ENCODE peak calls at places on chromosomes 11 and 22, in five cellular contexts. L, Y, C, E and A are unnamed samples.

GRCh38 chr11:76793834-76794291 is 10.7 kb downstream of the TSKU start:
- DNase-seq in L (peak; percentile 55), Y (no peak), C (peak; percentile 14), E (no peak), A (no peak)

GRCh38 chr11:17906436-17906835 is 106.4 kb downstream of the SERGEF start:
- DNase-seq in L (no peak), Y (peak; percentile 28), C (no peak), E (no peak), A (peak; percentile 20)

GRCh38 chr11:8661036-8661435 is 21.4 kb downstream of the TRIM66 start:
- DNase-seq in L (no peak), Y (no peak), C (peak; percentile 27), E (no peak), A (no peak)

GRCh38 chr11:18633256-18634139 is 644 bp downstream of the SPTY2D1 start:
- DNase-seq in L (no peak), Y (no peak), C (no peak), E (no peak), A (no peak)

GRCh38 chr22:40401532-40401931 is 31.1 kb downstream of the SGSM3 start:
- DNase-seq in L (peak; percentile 79), Y (no peak), C (no peak), E (peak; percentile 44), A (no peak)

GRCh38 chr11:33773399-33774355 is 643 bp downstream of the FBXO3 start:
- DNase-seq in L (peak; percentile 93), Y (peak; percentile 38), C (no peak), E (peak; percentile 46), A (no peak)

GRCh38 chr11:47467372-47467771 is 18.4 kb upstream of the RAPSN start:
- DNase-seq in L (peak; percentile 70), Y (no peak), C (no peak), E (no peak), A (no peak)

GRCh38 chr11:22432331-22433065 is 94.3 kb downstream of the SLC17A6 start:
- DNase-seq in L (peak; percentile 69), Y (peak; percentile 18), C (peak; percentile 14), E (no peak), A (peak; percentile 75)

DNA sequence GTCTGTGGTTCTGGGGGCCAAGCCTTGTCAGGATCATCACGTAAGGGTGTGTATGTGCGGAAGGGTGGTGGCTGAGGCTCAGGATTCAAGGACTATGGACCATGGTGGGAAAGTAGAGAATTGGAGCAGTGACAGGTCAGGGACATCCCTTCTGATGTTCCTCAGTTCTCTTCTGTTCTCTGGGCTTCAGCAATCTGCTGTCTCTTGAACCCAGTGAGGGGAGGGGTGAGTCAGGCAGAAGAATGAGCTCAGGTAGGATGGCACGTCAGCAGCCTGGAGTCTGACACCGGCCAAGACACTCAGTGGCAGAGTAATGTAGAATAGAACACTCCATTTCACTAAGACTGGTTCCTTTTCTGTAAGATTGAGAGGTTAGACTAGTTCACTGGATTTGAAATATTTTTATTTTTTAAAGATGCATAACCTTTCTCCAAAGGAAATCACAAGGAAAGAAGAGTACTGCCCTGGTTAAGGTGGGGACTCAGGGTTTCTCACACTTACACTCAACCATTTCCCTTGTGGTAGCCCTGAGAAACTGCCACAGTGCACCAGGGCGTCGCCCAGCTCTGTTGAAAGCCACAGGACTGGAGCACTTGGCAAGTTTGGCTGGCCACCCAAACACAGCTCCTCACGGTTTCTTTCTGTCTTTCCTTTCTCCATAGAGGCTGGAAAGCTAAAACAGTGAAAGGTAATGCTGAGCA is 23.2 kb upstream of the MICAL2 start:
- DNase-seq in L (peak; percentile 79), Y (peak; percentile 89), C (no peak), E (no peak), A (no peak)
- TF ChIP-seq CTCF in L (no peak), Y (peak; percentile 56), C (no peak), E (no peak), A (no peak)

GRCh38 chr11:128089962-128090361 is 497.4 kb downstream of the ETS1 start:
- DNase-seq in L (no peak), Y (no peak), C (no peak), E (no peak), A (no peak)

GRCh38 chr11:128098840-128099239 is 488.5 kb downstream of the ETS1 start:
- DNase-seq in L (no peak), Y (no peak), C (no peak), E (no peak), A (no peak)

GRCh38 chr11:128093689-128094088 is 493.7 kb downstream of the ETS1 start:
- DNase-seq in L (no peak), Y (no peak), C (no peak), E (no peak), A (no peak)

GRCh38 chr11:128095459-128096096 is 491.8 kb downstream of the ETS1 start:
- DNase-seq in L (no peak), Y (peak; percentile 90), C (no peak), E (no peak), A (no peak)
- TF ChIP-seq CTCF in L (no peak), Y (peak; percentile 23), C (no peak), E (no peak), A (no peak)

GRCh38 chr11:115379528-115379927 is 124.7 kb downstream of the CADM1 start:
- DNase-seq in L (no peak), Y (no peak), C (no peak), E (no peak), A (no peak)
- TF ChIP-seq CTCF in L (no peak), Y (no peak), C (no peak), E (no peak), A (no peak)

GRCh38 chr11:68855205-68855978 is 13.7 kb upstream of the CPT1A start:
- DNase-seq in L (peak; percentile 90), Y (no peak), C (peak; percentile 45), E (no peak), A (peak; percentile 42)
- TF ChIP-seq CTCF in L (no peak), Y (no peak), C (no peak), E (peak; percentile 21), A (no peak)

GRCh38 chr11:66651011-66651410 is 12.5 kb downstream of the RBM4 start:
- DNase-seq in L (no peak), Y (peak; percentile 28), C (no peak), E (no peak), A (no peak)
- TF ChIP-seq CTCF in L (no peak), Y (no peak), C (no peak), E (no peak), A (no peak)

DNA sequence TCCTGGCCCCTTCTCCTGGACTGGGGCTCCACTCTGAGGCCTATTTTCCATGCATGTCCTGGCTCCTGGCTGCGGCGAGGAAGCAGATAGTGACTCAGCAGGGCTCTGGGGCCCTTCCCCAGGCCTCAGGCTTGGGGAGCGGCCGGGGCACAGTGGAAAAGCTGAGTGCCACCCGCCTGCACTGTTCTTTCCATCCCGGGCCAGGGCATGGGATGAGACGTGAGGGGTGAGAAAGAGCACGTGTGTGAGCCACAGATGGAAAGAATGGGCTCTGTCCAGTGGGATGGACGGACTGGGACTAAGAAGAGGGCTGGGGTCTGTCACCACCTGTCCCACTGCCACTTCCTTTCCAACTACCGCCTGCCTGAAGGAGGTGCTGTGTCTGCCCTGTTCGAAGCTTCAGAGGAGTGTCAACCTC is 12.8 kb downstream of the SLC37A2 start:
- DNase-seq in L (no peak), Y (peak; percentile 82), C (no peak), E (no peak), A (no peak)
- TF ChIP-seq CTCF in L (no peak), Y (peak; percentile 16), C (no peak), E (no peak), A (no peak)

DNA sequence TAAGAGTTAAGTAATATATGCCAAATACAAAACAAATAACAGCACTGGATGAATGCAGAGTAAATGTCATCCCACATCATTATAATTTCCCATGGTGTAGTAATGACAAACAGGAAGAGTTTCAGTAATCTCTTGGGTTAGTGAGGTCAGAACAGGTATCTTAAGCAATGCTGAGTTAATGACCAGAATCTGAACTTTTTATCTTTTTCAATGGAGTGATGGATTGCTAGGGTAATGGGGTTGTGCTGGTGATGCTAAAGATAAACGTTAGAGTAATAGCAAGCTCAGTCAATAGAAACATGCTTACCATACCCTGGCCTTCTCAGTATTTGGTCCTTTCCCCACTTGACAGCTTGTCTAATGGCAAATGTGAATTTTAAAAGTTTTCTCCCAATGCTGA is 11.5 kb upstream of the BDNF start:
- DNase-seq in L (no peak), Y (no peak), C (no peak), E (no peak), A (no peak)
- TF ChIP-seq CTCF in L (no peak), Y (no peak), C (no peak), E (no peak), A (no peak)

GRCh38 chr11:66685276-66686099 is 7.8 kb upstream of the RBM4B start:
- DNase-seq in L (peak; percentile 71), Y (no peak), C (no peak), E (no peak), A (no peak)

GRCh38 chr11:66686801-66687750 is 9.4 kb upstream of the RBM4B start:
- DNase-seq in L (peak; percentile 57), Y (peak; percentile 96), C (no peak), E (no peak), A (no peak)

GRCh38 chr11:66687831-66688281 is 10.2 kb upstream of the RBM4B start:
- DNase-seq in L (peak; percentile 57), Y (no peak), C (no peak), E (no peak), A (no peak)

GRCh38 chr11:66684635-66685034 is 6.9 kb upstream of the RBM4B start:
- DNase-seq in L (no peak), Y (no peak), C (no peak), E (no peak), A (no peak)

DNA sequence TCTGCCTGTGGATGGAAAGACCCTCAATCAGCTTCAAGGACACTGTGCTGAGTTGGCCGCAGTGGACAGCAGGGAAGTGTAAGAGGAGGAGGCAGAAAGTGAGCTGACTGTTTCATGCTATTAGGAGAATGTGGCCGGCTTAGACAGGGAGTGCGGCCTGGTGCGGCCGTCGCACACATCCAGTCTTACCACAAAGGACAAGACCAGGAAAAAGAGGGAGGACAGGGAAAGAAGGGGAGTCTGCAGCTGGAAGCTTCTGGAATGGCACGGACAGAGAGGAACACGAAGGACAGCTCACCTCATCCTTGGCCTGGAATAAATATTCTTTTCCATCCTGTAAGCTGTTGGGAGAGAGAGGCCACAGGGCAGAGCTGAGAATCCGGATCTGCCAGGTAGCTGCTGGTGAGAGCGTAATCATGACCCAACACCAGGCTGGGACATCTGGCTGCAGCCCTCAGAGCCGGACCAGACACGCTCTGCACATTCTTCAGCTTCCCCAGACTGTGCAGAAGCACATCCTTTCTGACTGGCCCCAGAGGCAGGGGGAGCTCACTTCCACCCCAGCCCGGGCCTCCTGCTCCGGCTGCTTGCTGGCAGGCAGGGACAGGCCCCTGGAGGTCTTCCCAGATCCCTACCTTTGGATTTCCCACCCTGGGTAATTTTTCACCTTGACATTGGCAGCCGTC is 8.6 kb upstream of the RBM4B start:
- DNase-seq in L (peak; percentile 36), Y (peak; percentile 96), C (no peak), E (no peak), A (no peak)
- TF ChIP-seq CTCF in L (no peak), Y (no peak), C (no peak), E (no peak), A (no peak)